ENCODE peak calls at places on chromosomes 7 and 10, in eight cellular contexts. R, S, J, G, O, H, U and Y are unnamed samples.

GRCh38 chr7:131621652-131622051 is 65.2 kb upstream of the PODXL start:
- DNase-seq in R (no peak), S (no peak), J (no peak), G (no peak), O (no peak), H (no peak), U (no peak), Y (no peak)

GRCh38 chr7:37408241-37408884 is 40.3 kb downstream of the ELMO1 start:
- DNase-seq in R (no peak), S (peak; percentile 21), J (no peak), G (no peak), O (no peak), H (no peak), U (peak; percentile 21), Y (no peak)

GRCh38 chr7:32479574-32480200 is 10.5 kb downstream of the LSM5 start:
- DNase-seq in R (peak; percentile 52), S (peak; percentile 66), J (peak; percentile 66), G (peak; percentile 55), O (no peak), H (peak; percentile 27), U (peak; percentile 55), Y (no peak)

GRCh38 chr7:17071866-17072265 is 190.1 kb upstream of the AGR3 start:
- DNase-seq in R (no peak), S (no peak), J (no peak), G (no peak), O (no peak), H (no peak), U (no peak), Y (no peak)

GRCh38 chr10:132845041-132845551 is 59.1 kb upstream of the NKX6-2 start:
- DNase-seq in R (no peak), S (no peak), J (no peak), G (no peak), O (peak; percentile 46), H (no peak), U (no peak), Y (no peak)

GRCh38 chr10:86693721-86694369 is 25.5 kb downstream of the LDB3 start:
- DNase-seq in R (peak; percentile 35), S (peak; percentile 41), J (peak; percentile 3), G (peak; percentile 23), O (peak; percentile 75), H (no peak), U (peak; percentile 56), Y (no peak)

GRCh38 chr7:123744416-123744815 is 4.4 kb downstream of the WASL start:
- DNase-seq in R (no peak), S (no peak), J (no peak), G (no peak), O (no peak), H (no peak), U (no peak), Y (no peak)

GRCh38 chr10:44010873-44011602 is 362.4 kb upstream of the ZNF32 start:
- DNase-seq in R (no peak), S (no peak), J (no peak), G (no peak), O (no peak), H (no peak), U (peak; percentile 63), Y (peak; percentile 41)

GRCh38 chr7:69996132-69996531 is 397.9 kb downstream of the AUTS2 start:
- DNase-seq in R (no peak), S (no peak), J (no peak), G (no peak), O (no peak), H (no peak), U (no peak), Y (no peak)

GRCh38 chr10:86225098-86225782 is 141.4 kb downstream of the GRID1 start:
- DNase-seq in R (no peak), S (peak; percentile 9), J (peak; percentile 34), G (no peak), O (no peak), H (no peak), U (no peak), Y (no peak)

GRCh38 chr10:26952094-26952493 is 91.3 kb upstream of the ABI1 start:
- DNase-seq in R (no peak), S (no peak), J (no peak), G (no peak), O (no peak), H (no peak), U (no peak), Y (no peak)

GRCh38 chr10:112259688-112260087 is 23.5 kb upstream of the TECTB start:
- DNase-seq in R (no peak), S (no peak), J (no peak), G (no peak), O (no peak), H (no peak), U (no peak), Y (no peak)

GRCh38 chr10:86944471-86944870 is 12.9 kb downstream of the MMRN2 start:
- DNase-seq in R (no peak), S (no peak), J (no peak), G (no peak), O (no peak), H (no peak), U (no peak), Y (no peak)

GRCh38 chr7:104862719-104863118 is 151.3 kb upstream of the KMT2E start:
- DNase-seq in R (no peak), S (no peak), J (peak; percentile 67), G (peak; percentile 30), O (no peak), H (no peak), U (no peak), Y (no peak)